ENCODE peak calls at places on chromosomes 3 and 15, in ten cellular contexts. One of them, this sample, is unnamed.

GRCh38 chr3:156843071-156843808 is 17.1 kb downstream of the LEKR1 start:
- DNase-seq in dermis blood vessel endothelial cell: no peak
- DNase-seq in fibroblast of pulmonary artery: no peak
- DNase-seq in SW480: no peak
- DNase-seq in central memory CD4-positive, alpha-beta T cell: no peak
- DNase-seq in neuronal stem cell: no peak
- DNase-seq in stimulated activated CD4-positive, alpha-beta T cell treated with anti-CD3 and anti-CD28 coated beads, Interleukin-12 subunit alpha, Interleukin-12 subunit beta, amount 100 ng/mL, for 4 hours: no peak
- DNase-seq in NCI-H446: no peak
- DNase-seq in activated CD4-positive, alpha-beta T cell treated with anti-CD3 and anti-CD28 coated beads, Interleukin-2, amount 50 U/mL, for 48 hours: no peak
- DNase-seq in DMS 273 treated with DMSO at 0.1 percent for 48 hours: no peak
- DNase-seq in this sample: no peak

GRCh38 chr3:172447611-172448579 is at the start of gene GHSR:
- DNase-seq in fibroblast of pulmonary artery: no peak
- DNase-seq in SW480: no peak
- DNase-seq in stimulated activated CD4-positive, alpha-beta T cell treated with anti-CD3 and anti-CD28 coated beads, Interleukin-12 subunit alpha, Interleukin-12 subunit beta, amount 100 ng/mL, for 4 hours: no peak
- DNase-seq in NCI-H446: no peak
- DNase-seq in neuronal stem cell: no peak
- DNase-seq in activated CD4-positive, alpha-beta T cell treated with anti-CD3 and anti-CD28 coated beads, Interleukin-2, amount 50 U/mL, for 48 hours: peak
- DNase-seq in DMS 273 treated with DMSO at 0.1 percent for 48 hours: no peak
- DNase-seq in central memory CD4-positive, alpha-beta T cell: no peak
- DNase-seq in dermis blood vessel endothelial cell: no peak
- DNase-seq in this sample: no peak

GRCh38 chr15:56725386-56725785 is 7.9 kb downstream of the ZNF280D start:
- DNase-seq in stimulated activated CD4-positive, alpha-beta T cell treated with anti-CD3 and anti-CD28 coated beads, Interleukin-12 subunit alpha, Interleukin-12 subunit beta, amount 100 ng/mL, for 4 hours: no peak
- DNase-seq in fibroblast of pulmonary artery: no peak
- DNase-seq in central memory CD4-positive, alpha-beta T cell: no peak
- DNase-seq in SW480: no peak
- DNase-seq in activated CD4-positive, alpha-beta T cell treated with anti-CD3 and anti-CD28 coated beads, Interleukin-2, amount 50 U/mL, for 48 hours: no peak
- DNase-seq in dermis blood vessel endothelial cell: no peak
- DNase-seq in DMS 273 treated with DMSO at 0.1 percent for 48 hours: no peak
- DNase-seq in NCI-H446: no peak
- DNase-seq in neuronal stem cell: no peak
- DNase-seq in this sample: peak

GRCh38 chr3:81758275-81758674 is 3.2 kb downstream of the GBE1 start:
- DNase-seq in SW480: no peak
- DNase-seq in neuronal stem cell: no peak
- DNase-seq in activated CD4-positive, alpha-beta T cell treated with anti-CD3 and anti-CD28 coated beads, Interleukin-2, amount 50 U/mL, for 48 hours: no peak
- DNase-seq in fibroblast of pulmonary artery: peak
- DNase-seq in central memory CD4-positive, alpha-beta T cell: no peak
- DNase-seq in DMS 273 treated with DMSO at 0.1 percent for 48 hours: no peak
- DNase-seq in NCI-H446: no peak
- DNase-seq in dermis blood vessel endothelial cell: peak
- DNase-seq in stimulated activated CD4-positive, alpha-beta T cell treated with anti-CD3 and anti-CD28 coated beads, Interleukin-12 subunit alpha, Interleukin-12 subunit beta, amount 100 ng/mL, for 4 hours: no peak
- DNase-seq in this sample: no peak

GRCh38 chr15:85733415-85733814 is 61.3 kb downstream of the KLHL25 start:
- DNase-seq in central memory CD4-positive, alpha-beta T cell: no peak
- DNase-seq in SW480: no peak
- DNase-seq in DMS 273 treated with DMSO at 0.1 percent for 48 hours: no peak
- DNase-seq in activated CD4-positive, alpha-beta T cell treated with anti-CD3 and anti-CD28 coated beads, Interleukin-2, amount 50 U/mL, for 48 hours: no peak
- DNase-seq in neuronal stem cell: no peak
- DNase-seq in stimulated activated CD4-positive, alpha-beta T cell treated with anti-CD3 and anti-CD28 coated beads, Interleukin-12 subunit alpha, Interleukin-12 subunit beta, amount 100 ng/mL, for 4 hours: no peak
- DNase-seq in fibroblast of pulmonary artery: no peak
- DNase-seq in dermis blood vessel endothelial cell: peak
- DNase-seq in NCI-H446: no peak
- DNase-seq in this sample: no peak

GRCh38 chr3:131485116-131485515 is 17.7 kb downstream of the MRPL3 start:
- DNase-seq in NCI-H446: no peak
- DNase-seq in DMS 273 treated with DMSO at 0.1 percent for 48 hours: no peak
- DNase-seq in fibroblast of pulmonary artery: no peak
- DNase-seq in central memory CD4-positive, alpha-beta T cell: no peak
- DNase-seq in SW480: no peak
- DNase-seq in neuronal stem cell: no peak
- DNase-seq in activated CD4-positive, alpha-beta T cell treated with anti-CD3 and anti-CD28 coated beads, Interleukin-2, amount 50 U/mL, for 48 hours: no peak
- DNase-seq in dermis blood vessel endothelial cell: no peak
- DNase-seq in stimulated activated CD4-positive, alpha-beta T cell treated with anti-CD3 and anti-CD28 coated beads, Interleukin-12 subunit alpha, Interleukin-12 subunit beta, amount 100 ng/mL, for 4 hours: no peak
- DNase-seq in this sample: no peak

GRCh38 chr15:40756938-40757337 is 1.9 kb upstream of the RMDN3 start:
- DNase-seq in neuronal stem cell: no peak
- DNase-seq in SW480: no peak
- DNase-seq in central memory CD4-positive, alpha-beta T cell: no peak
- DNase-seq in fibroblast of pulmonary artery: no peak
- DNase-seq in dermis blood vessel endothelial cell: no peak
- DNase-seq in DMS 273 treated with DMSO at 0.1 percent for 48 hours: no peak
- DNase-seq in stimulated activated CD4-positive, alpha-beta T cell treated with anti-CD3 and anti-CD28 coated beads, Interleukin-12 subunit alpha, Interleukin-12 subunit beta, amount 100 ng/mL, for 4 hours: no peak
- DNase-seq in NCI-H446: no peak
- DNase-seq in activated CD4-positive, alpha-beta T cell treated with anti-CD3 and anti-CD28 coated beads, Interleukin-2, amount 50 U/mL, for 48 hours: no peak
- DNase-seq in this sample: no peak

GRCh38 chr3:50238549-50239026 is 2.6 kb downstream of the GNAI2 start:
- DNase-seq in central memory CD4-positive, alpha-beta T cell: no peak
- DNase-seq in NCI-H446: no peak
- DNase-seq in SW480: peak
- DNase-seq in neuronal stem cell: no peak
- DNase-seq in activated CD4-positive, alpha-beta T cell treated with anti-CD3 and anti-CD28 coated beads, Interleukin-2, amount 50 U/mL, for 48 hours: peak
- DNase-seq in stimulated activated CD4-positive, alpha-beta T cell treated with anti-CD3 and anti-CD28 coated beads, Interleukin-12 subunit alpha, Interleukin-12 subunit beta, amount 100 ng/mL, for 4 hours: no peak
- DNase-seq in dermis blood vessel endothelial cell: peak
- DNase-seq in fibroblast of pulmonary artery: no peak
- DNase-seq in DMS 273 treated with DMSO at 0.1 percent for 48 hours: peak
- DNase-seq in this sample: no peak

GRCh38 chr3:170225166-170225565 is 2.9 kb downstream of the PRKCI start:
- DNase-seq in fibroblast of pulmonary artery: no peak
- DNase-seq in dermis blood vessel endothelial cell: no peak
- DNase-seq in DMS 273 treated with DMSO at 0.1 percent for 48 hours: no peak
- DNase-seq in neuronal stem cell: no peak
- DNase-seq in NCI-H446: no peak
- DNase-seq in activated CD4-positive, alpha-beta T cell treated with anti-CD3 and anti-CD28 coated beads, Interleukin-2, amount 50 U/mL, for 48 hours: no peak
- DNase-seq in SW480: no peak
- DNase-seq in stimulated activated CD4-positive, alpha-beta T cell treated with anti-CD3 and anti-CD28 coated beads, Interleukin-12 subunit alpha, Interleukin-12 subunit beta, amount 100 ng/mL, for 4 hours: no peak
- DNase-seq in central memory CD4-positive, alpha-beta T cell: no peak
- DNase-seq in this sample: no peak

GRCh38 chr3:72750405-72750922 is 97.8 kb downstream of the SHQ1 start:
- DNase-seq in NCI-H446: no peak
- DNase-seq in DMS 273 treated with DMSO at 0.1 percent for 48 hours: no peak
- DNase-seq in SW480: no peak
- DNase-seq in activated CD4-positive, alpha-beta T cell treated with anti-CD3 and anti-CD28 coated beads, Interleukin-2, amount 50 U/mL, for 48 hours: no peak
- DNase-seq in central memory CD4-positive, alpha-beta T cell: no peak
- DNase-seq in stimulated activated CD4-positive, alpha-beta T cell treated with anti-CD3 and anti-CD28 coated beads, Interleukin-12 subunit alpha, Interleukin-12 subunit beta, amount 100 ng/mL, for 4 hours: no peak
- DNase-seq in fibroblast of pulmonary artery: no peak
- DNase-seq in neuronal stem cell: no peak
- DNase-seq in dermis blood vessel endothelial cell: no peak
- DNase-seq in this sample: no peak

GRCh38 chr3:2090512-2090911 is 8.2 kb upstream of the CNTN4 start:
- DNase-seq in fibroblast of pulmonary artery: no peak
- DNase-seq in DMS 273 treated with DMSO at 0.1 percent for 48 hours: no peak
- DNase-seq in stimulated activated CD4-positive, alpha-beta T cell treated with anti-CD3 and anti-CD28 coated beads, Interleukin-12 subunit alpha, Interleukin-12 subunit beta, amount 100 ng/mL, for 4 hours: no peak
- DNase-seq in neuronal stem cell: no peak
- DNase-seq in dermis blood vessel endothelial cell: no peak
- DNase-seq in NCI-H446: no peak
- DNase-seq in central memory CD4-positive, alpha-beta T cell: no peak
- DNase-seq in SW480: no peak
- DNase-seq in activated CD4-positive, alpha-beta T cell treated with anti-CD3 and anti-CD28 coated beads, Interleukin-2, amount 50 U/mL, for 48 hours: no peak
- DNase-seq in this sample: no peak

GRCh38 chr3:194062825-194063224 is 73.1 kb upstream of the HES1 start:
- DNase-seq in fibroblast of pulmonary artery: no peak
- DNase-seq in stimulated activated CD4-positive, alpha-beta T cell treated with anti-CD3 and anti-CD28 coated beads, Interleukin-12 subunit alpha, Interleukin-12 subunit beta, amount 100 ng/mL, for 4 hours: no peak
- DNase-seq in SW480: no peak
- DNase-seq in NCI-H446: peak
- DNase-seq in central memory CD4-positive, alpha-beta T cell: no peak
- DNase-seq in dermis blood vessel endothelial cell: no peak
- DNase-seq in activated CD4-positive, alpha-beta T cell treated with anti-CD3 and anti-CD28 coated beads, Interleukin-2, amount 50 U/mL, for 48 hours: no peak
- DNase-seq in DMS 273 treated with DMSO at 0.1 percent for 48 hours: no peak
- DNase-seq in neuronal stem cell: no peak
- DNase-seq in this sample: no peak

GRCh38 chr15:75775296-75776074 is 62.8 kb upstream of the CSPG4 start:
- DNase-seq in NCI-H446: no peak
- DNase-seq in fibroblast of pulmonary artery: no peak
- DNase-seq in SW480: peak
- DNase-seq in stimulated activated CD4-positive, alpha-beta T cell treated with anti-CD3 and anti-CD28 coated beads, Interleukin-12 subunit alpha, Interleukin-12 subunit beta, amount 100 ng/mL, for 4 hours: no peak
- DNase-seq in activated CD4-positive, alpha-beta T cell treated with anti-CD3 and anti-CD28 coated beads, Interleukin-2, amount 50 U/mL, for 48 hours: no peak
- DNase-seq in dermis blood vessel endothelial cell: no peak
- DNase-seq in central memory CD4-positive, alpha-beta T cell: no peak
- DNase-seq in DMS 273 treated with DMSO at 0.1 percent for 48 hours: no peak
- DNase-seq in neuronal stem cell: no peak
- DNase-seq in this sample: peak

GRCh38 chr3:122969585-122970453 is 57.7 kb downstream of the SEMA5B start:
- DNase-seq in stimulated activated CD4-positive, alpha-beta T cell treated with anti-CD3 and anti-CD28 coated beads, Interleukin-12 subunit alpha, Interleukin-12 subunit beta, amount 100 ng/mL, for 4 hours: no peak
- DNase-seq in SW480: no peak
- DNase-seq in activated CD4-positive, alpha-beta T cell treated with anti-CD3 and anti-CD28 coated beads, Interleukin-2, amount 50 U/mL, for 48 hours: no peak
- DNase-seq in neuronal stem cell: no peak
- DNase-seq in dermis blood vessel endothelial cell: no peak
- DNase-seq in central memory CD4-positive, alpha-beta T cell: no peak
- DNase-seq in fibroblast of pulmonary artery: peak
- DNase-seq in NCI-H446: peak
- DNase-seq in DMS 273 treated with DMSO at 0.1 percent for 48 hours: no peak
- DNase-seq in this sample: no peak

GRCh38 chr15:66389859-66390382 is 3.2 kb downstream of the MAP2K1 start:
- DNase-seq in SW480: peak
- DNase-seq in central memory CD4-positive, alpha-beta T cell: peak
- DNase-seq in dermis blood vessel endothelial cell: peak
- DNase-seq in neuronal stem cell: no peak
- DNase-seq in activated CD4-positive, alpha-beta T cell treated with anti-CD3 and anti-CD28 coated beads, Interleukin-2, amount 50 U/mL, for 48 hours: no peak
- DNase-seq in fibroblast of pulmonary artery: peak
- DNase-seq in NCI-H446: no peak
- DNase-seq in stimulated activated CD4-positive, alpha-beta T cell treated with anti-CD3 and anti-CD28 coated beads, Interleukin-12 subunit alpha, Interleukin-12 subunit beta, amount 100 ng/mL, for 4 hours: no peak
- DNase-seq in DMS 273 treated with DMSO at 0.1 percent for 48 hours: no peak
- DNase-seq in this sample: no peak

GRCh38 chr3:195009607-195010006 is 261.4 kb downstream of the XXYLT1 start:
- DNase-seq in activated CD4-positive, alpha-beta T cell treated with anti-CD3 and anti-CD28 coated beads, Interleukin-2, amount 50 U/mL, for 48 hours: no peak
- DNase-seq in DMS 273 treated with DMSO at 0.1 percent for 48 hours: no peak
- DNase-seq in dermis blood vessel endothelial cell: no peak
- DNase-seq in fibroblast of pulmonary artery: no peak
- DNase-seq in NCI-H446: no peak
- DNase-seq in SW480: no peak
- DNase-seq in neuronal stem cell: no peak
- DNase-seq in central memory CD4-positive, alpha-beta T cell: no peak
- DNase-seq in stimulated activated CD4-positive, alpha-beta T cell treated with anti-CD3 and anti-CD28 coated beads, Interleukin-12 subunit alpha, Interleukin-12 subunit beta, amount 100 ng/mL, for 4 hours: no peak
- DNase-seq in this sample: no peak

GRCh38 chr15:88089019-88089603 is 167.4 kb downstream of the NTRK3 start:
- DNase-seq in SW480: no peak
- DNase-seq in DMS 273 treated with DMSO at 0.1 percent for 48 hours: no peak
- DNase-seq in activated CD4-positive, alpha-beta T cell treated with anti-CD3 and anti-CD28 coated beads, Interleukin-2, amount 50 U/mL, for 48 hours: no peak
- DNase-seq in fibroblast of pulmonary artery: peak
- DNase-seq in dermis blood vessel endothelial cell: no peak
- DNase-seq in neuronal stem cell: no peak
- DNase-seq in central memory CD4-positive, alpha-beta T cell: no peak
- DNase-seq in NCI-H446: no peak
- DNase-seq in stimulated activated CD4-positive, alpha-beta T cell treated with anti-CD3 and anti-CD28 coated beads, Interleukin-12 subunit alpha, Interleukin-12 subunit beta, amount 100 ng/mL, for 4 hours: no peak
- DNase-seq in this sample: no peak

GRCh38 chr3:53806182-53807116 is 39.8 kb downstream of the CHDH start:
- DNase-seq in neuronal stem cell: no peak
- DNase-seq in DMS 273 treated with DMSO at 0.1 percent for 48 hours: no peak
- DNase-seq in SW480: peak
- DNase-seq in NCI-H446: no peak
- DNase-seq in stimulated activated CD4-positive, alpha-beta T cell treated with anti-CD3 and anti-CD28 coated beads, Interleukin-12 subunit alpha, Interleukin-12 subunit beta, amount 100 ng/mL, for 4 hours: no peak
- DNase-seq in activated CD4-positive, alpha-beta T cell treated with anti-CD3 and anti-CD28 coated beads, Interleukin-2, amount 50 U/mL, for 48 hours: no peak
- DNase-seq in central memory CD4-positive, alpha-beta T cell: no peak
- DNase-seq in dermis blood vessel endothelial cell: no peak
- DNase-seq in fibroblast of pulmonary artery: peak
- DNase-seq in this sample: no peak

GRCh38 chr15:40937762-40938529 is 8.8 kb downstream of the DLL4 start:
- DNase-seq in stimulated activated CD4-positive, alpha-beta T cell treated with anti-CD3 and anti-CD28 coated beads, Interleukin-12 subunit alpha, Interleukin-12 subunit beta, amount 100 ng/mL, for 4 hours: no peak
- DNase-seq in central memory CD4-positive, alpha-beta T cell: no peak
- DNase-seq in DMS 273 treated with DMSO at 0.1 percent for 48 hours: no peak
- DNase-seq in activated CD4-positive, alpha-beta T cell treated with anti-CD3 and anti-CD28 coated beads, Interleukin-2, amount 50 U/mL, for 48 hours: no peak
- DNase-seq in SW480: peak
- DNase-seq in fibroblast of pulmonary artery: no peak
- DNase-seq in NCI-H446: no peak
- DNase-seq in dermis blood vessel endothelial cell: peak
- DNase-seq in neuronal stem cell: no peak
- DNase-seq in this sample: no peak

GRCh38 chr3:192845196-192845855 is 72.3 kb downstream of the MB21D2 start:
- DNase-seq in neuronal stem cell: no peak
- DNase-seq in SW480: no peak
- DNase-seq in central memory CD4-positive, alpha-beta T cell: no peak
- DNase-seq in activated CD4-positive, alpha-beta T cell treated with anti-CD3 and anti-CD28 coated beads, Interleukin-2, amount 50 U/mL, for 48 hours: no peak
- DNase-seq in dermis blood vessel endothelial cell: no peak
- DNase-seq in stimulated activated CD4-positive, alpha-beta T cell treated with anti-CD3 and anti-CD28 coated beads, Interleukin-12 subunit alpha, Interleukin-12 subunit beta, amount 100 ng/mL, for 4 hours: no peak
- DNase-seq in NCI-H446: no peak
- DNase-seq in fibroblast of pulmonary artery: no peak
- DNase-seq in DMS 273 treated with DMSO at 0.1 percent for 48 hours: no peak
- DNase-seq in this sample: no peak

GRCh38 chr3:167729591-167729990 is 5.1 kb downstream of the PDCD10 start:
- DNase-seq in fibroblast of pulmonary artery: peak
- DNase-seq in neuronal stem cell: no peak
- DNase-seq in DMS 273 treated with DMSO at 0.1 percent for 48 hours: no peak
- DNase-seq in SW480: no peak
- DNase-seq in activated CD4-positive, alpha-beta T cell treated with anti-CD3 and anti-CD28 coated beads, Interleukin-2, amount 50 U/mL, for 48 hours: no peak
- DNase-seq in NCI-H446: no peak
- DNase-seq in stimulated activated CD4-positive, alpha-beta T cell treated with anti-CD3 and anti-CD28 coated beads, Interleukin-12 subunit alpha, Interleukin-12 subunit beta, amount 100 ng/mL, for 4 hours: no peak
- DNase-seq in central memory CD4-positive, alpha-beta T cell: no peak
- DNase-seq in dermis blood vessel endothelial cell: no peak
- DNase-seq in this sample: no peak

GRCh38 chr3:114449271-114450007 is 155.6 kb downstream of the TIGIT start:
- DNase-seq in central memory CD4-positive, alpha-beta T cell: no peak
- DNase-seq in SW480: no peak
- DNase-seq in DMS 273 treated with DMSO at 0.1 percent for 48 hours: no peak
- DNase-seq in stimulated activated CD4-positive, alpha-beta T cell treated with anti-CD3 and anti-CD28 coated beads, Interleukin-12 subunit alpha, Interleukin-12 subunit beta, amount 100 ng/mL, for 4 hours: no peak
- DNase-seq in NCI-H446: no peak
- DNase-seq in neuronal stem cell: no peak
- DNase-seq in fibroblast of pulmonary artery: no peak
- DNase-seq in dermis blood vessel endothelial cell: no peak
- DNase-seq in activated CD4-positive, alpha-beta T cell treated with anti-CD3 and anti-CD28 coated beads, Interleukin-2, amount 50 U/mL, for 48 hours: no peak
- DNase-seq in this sample: no peak

GRCh38 chr3:30357897-30358296 is 248.5 kb upstream of the TGFBR2 start:
- DNase-seq in central memory CD4-positive, alpha-beta T cell: no peak
- DNase-seq in DMS 273 treated with DMSO at 0.1 percent for 48 hours: no peak
- DNase-seq in stimulated activated CD4-positive, alpha-beta T cell treated with anti-CD3 and anti-CD28 coated beads, Interleukin-12 subunit alpha, Interleukin-12 subunit beta, amount 100 ng/mL, for 4 hours: no peak
- DNase-seq in NCI-H446: no peak
- DNase-seq in activated CD4-positive, alpha-beta T cell treated with anti-CD3 and anti-CD28 coated beads, Interleukin-2, amount 50 U/mL, for 48 hours: no peak
- DNase-seq in neuronal stem cell: no peak
- DNase-seq in dermis blood vessel endothelial cell: no peak
- DNase-seq in fibroblast of pulmonary artery: no peak
- DNase-seq in SW480: peak
- DNase-seq in this sample: no peak

This sample was measured in Jurkat, Clone E6-1.